ENCODE peak calls at places on chromosomes 11 and 22, in five cellular contexts. G, Q, Z, E and B are unnamed samples.

GRCh38 chr11:413120-414081 is 1.4 kb downstream of the SIGIRR start:
- DNase-seq in G (no peak), Q (no peak), Z (no peak), E (no peak), B (no peak)

GRCh38 chr11:64385953-64386704 is 27.2 kb downstream of the RPS6KA4 start:
- DNase-seq in G (peak; percentile 33), Q (no peak), Z (no peak), E (no peak), B (no peak)

GRCh38 chr22:30186048-30186447 is 60.5 kb downstream of the LIF start:
- DNase-seq in G (no peak), Q (no peak), Z (no peak), E (no peak), B (no peak)

GRCh38 chr11:119999220-119999619 is 138.7 kb downstream of the TRIM29 start:
- DNase-seq in G (no peak), Q (no peak), Z (no peak), E (no peak), B (peak; percentile 54)

GRCh38 chr11:4181780-4182721 is 87.5 kb downstream of the RRM1 start:
- DNase-seq in G (peak; percentile 48), Q (peak; percentile 78), Z (peak; percentile 73), E (no peak), B (peak; percentile 72)

GRCh38 chr22:42174062-42174461 is 43.5 kb upstream of the CYP2D6 start:
- DNase-seq in G (no peak), Q (no peak), Z (no peak), E (no peak), B (no peak)

GRCh38 chr11:67053896-67054850 is 2.5 kb upstream of the RHOD start:
- DNase-seq in G (peak; percentile 49), Q (peak; percentile 74), Z (peak; percentile 92), E (no peak), B (peak; percentile 79)

GRCh38 chr22:27299181-27300085 is 502.1 kb downstream of the MN1 start:
- DNase-seq in G (no peak), Q (no peak), Z (peak; percentile 59), E (no peak), B (peak; percentile 22)

GRCh38 chr11:61334434-61335354 is 1.7 kb downstream of the TKFC start:
- DNase-seq in G (peak; percentile 65), Q (peak; percentile 90), Z (no peak), E (no peak), B (no peak)

GRCh38 chr22:47994045-47994444 is 1231.6 kb downstream of the TBC1D22A start:
- DNase-seq in G (no peak), Q (no peak), Z (no peak), E (no peak), B (no peak)
- H3K9me3 ChIP-seq in G (no peaks in the 10 kb centered on the region), Q (no peaks in the 10 kb centered on the region), Z (no peaks in the 10 kb centered on the region), E (no peaks in the 10 kb centered on the region), B (no peaks in the 10 kb centered on the region)

DNA sequence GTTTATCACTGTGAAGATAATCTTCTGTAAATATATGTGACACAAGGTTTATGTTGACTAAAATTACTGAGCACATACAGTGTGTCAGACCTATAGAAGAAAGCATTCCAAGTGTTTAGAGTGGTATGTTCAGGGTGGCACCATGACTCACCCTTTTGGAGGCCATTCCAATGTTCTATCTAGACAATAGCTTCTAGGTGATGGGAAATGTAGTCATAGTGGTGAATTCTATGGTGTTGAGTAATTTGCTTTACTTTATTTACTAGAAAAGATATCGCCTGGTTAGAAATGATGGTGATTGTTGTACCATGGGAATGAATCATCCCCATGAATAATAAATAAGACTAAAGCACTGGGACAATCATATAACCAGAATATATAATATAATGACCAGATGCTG is 72.9 kb upstream of the OR4C15 start:
- DNase-seq in G (no peak), Q (no peak), Z (no peak), E (no peak), B (no peak)
- H3K9me3 ChIP-seq in G (peaks cover 74% of the 10 kb centered on the region), Q (no peaks in the 10 kb centered on the region), Z (no peaks in the 10 kb centered on the region), E (no peaks in the 10 kb centered on the region), B (peaks cover 41% of the 10 kb centered on the region)

DNA sequence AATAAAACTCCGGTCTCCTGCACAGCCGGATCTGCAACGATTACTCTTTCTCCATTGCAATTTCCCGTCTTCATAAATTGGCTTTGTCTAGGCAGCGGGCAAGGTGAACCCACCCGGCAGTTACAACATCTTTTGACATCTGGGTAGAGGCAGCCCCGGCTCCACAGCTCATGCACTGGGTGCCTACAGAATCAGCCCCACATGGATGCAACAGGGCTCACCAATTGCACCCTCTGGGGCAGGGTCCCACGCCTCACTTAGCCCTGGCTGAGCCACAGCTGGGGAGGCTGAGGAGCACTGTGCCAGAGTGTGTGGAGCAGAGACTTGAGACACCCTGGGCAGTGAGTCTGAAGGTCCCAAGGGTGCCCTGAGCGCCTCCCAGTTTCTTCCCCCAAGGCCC is 710.2 kb downstream of the TBC1D22A start:
- DNase-seq in G (no peak), Q (no peak), Z (no peak), E (no peak), B (no peak)
- H3K9me3 ChIP-seq in G (no peaks in the 10 kb centered on the region), Q (no peaks in the 10 kb centered on the region), Z (no peaks in the 10 kb centered on the region), E (no peaks in the 10 kb centered on the region), B (peaks cover 3% of the 10 kb centered on the region)

GRCh38 chr11:2647953-2648352 is 51.8 kb downstream of the KCNQ1OT1 start:
- DNase-seq in G (no peak), Q (no peak), Z (no peak), E (no peak), B (no peak)
- H3K9me3 ChIP-seq in G (peaks cover 100% of the 10 kb centered on the region), Q (no peaks in the 10 kb centered on the region), Z (peaks cover 40% of the 10 kb centered on the region), E (peaks cover 17% of the 10 kb centered on the region), B (peaks cover 48% of the 10 kb centered on the region)

DNA sequence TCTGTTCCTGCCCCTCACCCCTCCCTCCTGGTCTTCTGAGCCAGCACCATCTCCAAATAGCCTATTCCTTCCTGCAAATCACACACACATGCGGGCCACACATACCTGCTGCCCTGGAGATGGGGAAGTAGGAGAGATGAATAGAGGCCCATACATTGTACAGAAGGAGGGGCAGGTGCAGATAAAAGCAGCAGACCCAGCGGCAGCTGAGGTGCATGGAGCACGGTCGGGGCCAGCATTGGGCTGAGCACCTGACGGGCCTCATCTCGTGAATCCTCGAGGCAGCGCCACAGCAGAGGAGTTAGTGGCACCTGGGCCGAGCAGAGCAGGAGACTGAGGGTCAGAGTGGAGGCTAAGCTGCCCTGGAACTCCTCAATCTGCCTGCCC is 941.8 kb downstream of the BRD1 start:
- DNase-seq in G (no peak), Q (no peak), Z (no peak), E (no peak), B (no peak)
- H3K9me3 ChIP-seq in G (no peaks in the 10 kb centered on the region), Q (no peaks in the 10 kb centered on the region), Z (no peaks in the 10 kb centered on the region), E (no peaks in the 10 kb centered on the region), B (no peaks in the 10 kb centered on the region)